ENCODE peak calls at places on chromosomes 6 and 20, in five cellular contexts. F is Peyer's patch, V is heart left ventricle, I is prostate gland, W is AG04450. H is an unnamed sample.

GRCh38 chr6:22025468-22026159 is 271.2 kb downstream of the PRL start:
- DNase-seq in F (no peak), V (no peak), I (no peak), W (peak; percentile 48), H (peak; percentile 99)

GRCh38 chr6:5302220-5302946 is 41.1 kb downstream of the FARS2 start:
- DNase-seq in F (no peak), V (no peak), I (no peak), W (no peak), H (peak; percentile 5)

GRCh38 chr6:44000164-44000842 is 126.9 kb downstream of the MRPL14 start:
- DNase-seq in F (peak; percentile 65), V (no peak), I (no peak), W (no peak), H (peak; percentile 32)

GRCh38 chr20:47501117-47501482 is 587 bp upstream of the NCOA3 start:
- DNase-seq in F (no peak), V (no peak), I (no peak), W (no peak), H (peak; percentile 42)

GRCh38 chr20:15756401-15756800 is 816.8 kb downstream of the KIF16B start:
- DNase-seq in F (no peak), V (no peak), I (no peak), W (no peak), H (no peak)

GRCh38 chr6:72873438-72873837 is 251.6 kb downstream of the KCNQ5 start:
- DNase-seq in F (no peak), V (no peak), I (no peak), W (no peak), H (no peak)

GRCh38 chr6:116376149-116376548 is 5.4 kb downstream of the DSE start:
- DNase-seq in F (no peak), V (no peak), I (peak; percentile 49), W (no peak), H (no peak)

GRCh38 chr6:130900913-130901312 is 73.7 kb downstream of the SMLR1 start:
- DNase-seq in F (no peak), V (peak; percentile 35), I (no peak), W (peak; percentile 8), H (peak; percentile 78)

GRCh38 chr6:15510536-15511247 is 152.1 kb downstream of the DTNBP1 start:
- DNase-seq in F (no peak), V (no peak), I (peak; percentile 14), W (no peak), H (no peak)

GRCh38 chr20:8842525-8842924 is 226.4 kb upstream of the PLCB4 start:
- DNase-seq in F (no peak), V (no peak), I (no peak), W (no peak), H (no peak)

GRCh38 chr20:33787253-33787891 is 23.8 kb upstream of the CHMP4B start:
- DNase-seq in F (no peak), V (no peak), I (no peak), W (no peak), H (no peak)

GRCh38 chr6:156778615-156779205 is 1.5 kb downstream of the ARID1B start:
- DNase-seq in F (peak; percentile 72), V (peak; percentile 64), I (peak; percentile 15), W (no peak), H (peak; percentile 56)

GRCh38 chr6:150813993-150814359 is 51.5 kb upstream of the MTHFD1L start:
- DNase-seq in F (no peak), V (no peak), I (no peak), W (no peak), H (peak; percentile 68)

GRCh38 chr20:19802492-19803158 is 44.6 kb downstream of the RIN2 start:
- DNase-seq in F (peak; percentile 66), V (no peak), I (no peak), W (no peak), H (peak; percentile 56)
- TF ChIP-seq CTCF in F (peak; percentile 73), V (peak; percentile 18), I (peak; percentile 11), W (peak; percentile 1), H (no peak)

DNA sequence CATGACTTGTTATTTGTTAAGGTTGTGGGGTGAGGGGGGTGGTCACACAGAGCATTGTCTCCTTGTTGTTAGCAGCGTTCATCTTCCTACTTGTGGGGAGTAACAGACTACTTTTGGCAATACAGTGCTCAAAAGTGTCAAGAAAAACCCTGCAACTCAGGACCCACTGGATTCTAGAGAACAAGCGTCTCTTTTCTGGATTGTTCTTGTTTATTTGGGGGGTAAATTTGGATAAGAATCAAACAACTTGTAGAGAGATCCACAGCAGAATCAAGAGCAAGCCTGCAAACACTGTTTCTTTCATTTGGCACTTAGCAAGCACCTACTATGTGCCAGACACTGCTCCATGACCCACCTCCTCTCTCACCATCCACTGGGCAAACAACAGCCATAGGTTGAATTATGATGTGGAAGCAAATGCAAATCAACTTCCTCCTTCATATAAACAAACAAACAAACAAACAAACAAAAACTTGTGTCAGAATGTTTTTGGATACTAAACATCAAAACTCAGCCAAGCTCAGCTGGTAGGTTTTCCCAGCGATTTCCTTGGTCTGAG is 4.0 kb upstream of the NR2E1 start:
- DNase-seq in F (no peak), V (no peak), I (no peak), W (no peak), H (no peak)
- H3K27me3 ChIP-seq in F (peaks cover 8% of the 10 kb centered on the region), V (peaks cover 100% of the 10 kb centered on the region), I (peaks cover 59% of the 10 kb centered on the region), W (peaks cover 93% of the 10 kb centered on the region), H (peaks cover 90% of the 10 kb centered on the region)

DNA sequence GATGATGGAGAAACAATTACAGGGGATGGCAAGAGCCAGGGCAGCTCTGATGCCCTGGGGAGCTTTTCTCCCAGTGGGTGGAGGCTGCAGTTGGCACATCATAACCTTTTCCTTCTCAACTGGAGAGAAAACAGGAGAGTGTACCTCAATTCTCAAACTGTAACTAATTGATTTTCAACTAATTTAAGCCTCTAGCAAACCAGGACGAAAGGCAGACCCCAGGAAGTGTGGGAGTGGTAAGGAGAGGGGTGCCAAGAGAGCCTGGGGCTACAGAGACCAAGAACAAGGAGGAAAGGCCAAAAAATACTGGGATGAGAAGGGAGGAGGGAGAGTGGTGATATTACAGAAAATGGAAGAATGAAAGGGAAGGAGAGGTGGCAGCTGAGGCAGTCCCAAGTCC is 5.7 kb downstream of the BMP5 start:
- DNase-seq in F (no peak), V (no peak), I (no peak), W (no peak), H (no peak)
- TF ChIP-seq CTCF in F (no peak), V (no peak), I (no peak), W (no peak), H (no peak)

DNA sequence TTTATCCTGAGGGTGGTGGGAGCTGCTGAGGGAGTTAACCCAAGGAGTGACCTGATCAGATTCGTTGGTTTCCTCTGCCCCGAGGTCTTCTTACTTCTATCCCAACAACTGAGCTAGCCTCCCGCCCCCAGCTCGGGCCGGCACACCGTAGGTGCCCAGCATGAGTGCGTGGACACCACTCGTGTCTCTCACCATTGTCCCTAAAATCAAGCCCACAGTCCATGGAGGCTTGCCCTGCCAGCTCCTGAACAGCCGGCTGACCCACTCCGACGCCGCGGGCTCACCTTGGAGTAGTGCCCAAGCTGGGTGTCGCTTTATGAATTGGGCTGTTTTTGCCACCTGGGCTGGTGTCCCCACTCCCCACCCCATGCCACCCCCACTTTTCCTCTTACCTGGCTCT is 59.0 kb upstream of the CCDC167 start:
- DNase-seq in F (no peak), V (no peak), I (no peak), W (no peak), H (no peak)
- H3K27me3 ChIP-seq in F (no peaks in the 10 kb centered on the region), V (no peaks in the 10 kb centered on the region), I (no peaks in the 10 kb centered on the region), W (peaks cover 5% of the 10 kb centered on the region), H (peaks cover 15% of the 10 kb centered on the region)

GRCh38 chr20:38935967-38936407 is 9.8 kb downstream of the FAM83D start:
- DNase-seq in F (no peak), V (no peak), I (no peak), W (no peak), H (peak; percentile 32)
- TF ChIP-seq CTCF in F (no peak), V (no peak), I (no peak), W (no peak), H (no peak)

DNA sequence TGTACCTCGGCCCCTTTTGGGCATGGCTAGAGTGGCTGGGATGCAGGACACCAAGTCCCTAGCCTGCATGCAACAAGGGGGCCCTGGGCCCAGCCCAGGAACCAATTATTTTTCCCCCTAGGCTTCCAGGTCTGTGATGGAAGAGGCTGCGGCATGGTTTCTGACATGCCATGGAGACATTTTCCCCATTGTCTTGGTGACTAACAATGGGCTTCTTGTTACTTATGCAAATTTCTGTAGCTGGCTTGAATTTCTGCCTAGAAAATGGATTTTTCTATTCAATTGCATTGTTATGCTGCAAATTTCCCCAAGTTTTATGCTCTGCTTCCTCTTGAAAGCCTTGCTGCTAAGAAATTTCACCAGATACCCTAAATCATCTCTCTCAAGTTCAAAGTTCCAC is 1269.6 kb upstream of the CITED2 start:
- DNase-seq in F (no peak), V (no peak), I (no peak), W (no peak), H (no peak)
- H3K27me3 ChIP-seq in F (no peaks in the 10 kb centered on the region), V (no peaks in the 10 kb centered on the region), I (no peaks in the 10 kb centered on the region), W (no peaks in the 10 kb centered on the region), H (no peaks in the 10 kb centered on the region)

H was measured in fibroblast of lung.